ENCODE peak calls at places on chromosomes 11 and 22, in four cellular contexts. Z is ecto neural progenitor cell, L is EL, T is H7. A is an unnamed sample.

GRCh38 chr22:41925783-41926460 is 684 bp downstream of the TNFRSF13C start:
- DNase-seq in T (peak), Z (peak), L (peak), A (peak)

GRCh38 chr11:85965202-85965601 is 103.7 kb downstream of the PICALM start:
- DNase-seq in Z (no peak), L (no peak), T (no peak), A (no peak)

GRCh38 chr11:69297926-69298777 is 4.2 kb downstream of the MYEOV start:
- DNase-seq in Z (no peak), T (peak), L (peak), A (peak)

GRCh38 chr11:102230911-102231310 is 86.4 kb upstream of the BIRC3 start:
- DNase-seq in L (no peak), Z (no peak), T (no peak), A (no peak)

GRCh38 chr11:77821349-77821851 is 456 bp downstream of the AAMDC start:
- DNase-seq in L (peak), Z (no peak), T (peak), A (no peak)

GRCh38 chr11:133403900-133404299 is 128.4 kb downstream of the OPCML start:
- DNase-seq in L (no peak), Z (no peak), T (peak), A (peak)

GRCh38 chr11:126190792-126191191 is 20.7 kb downstream of the RPUSD4 start:
- DNase-seq in L (no peak), T (no peak), Z (no peak), A (no peak)

GRCh38 chr11:3123316-3123715 is 41.8 kb downstream of the OSBPL5 start:
- DNase-seq in Z (no peak), L (no peak), T (peak), A (no peak)

GRCh38 chr22:49183208-49183825 is 644.4 kb downstream of the BRD1 start:
- DNase-seq in L (no peak), T (no peak), Z (no peak), A (no peak)

GRCh38 chr11:61542661-61543060 is 34.1 kb downstream of the LRRC10B start:
- DNase-seq in Z (no peak), L (no peak), T (peak), A (no peak)

GRCh38 chr11:45885274-45885920 is at the start of gene MAPK8IP1:
- DNase-seq in T (peak), L (peak), Z (peak), A (peak)

GRCh38 chr22:49951001-49951677 is 9.4 kb upstream of the PIM3 start:
- DNase-seq in Z (no peak), L (no peak), T (peak), A (peak)

GRCh38 chr11:38460901-38461300 is 1862.9 kb upstream of the RAG2 start:
- DNase-seq in Z (no peak), L (peak), T (no peak), A (no peak)